ENCODE peak calls at places on chromosomes 2 and 18, in ten cellular contexts. One of them, this sample, is unnamed. For H3K4me1, the result is how much of the 10 kb centered on the place peaks cover.

GRCh38 chr18:76426738-76427305 is 68.2 kb downstream of the ZNF516 start:
- DNase-seq in vagina: peak
- DNase-seq in right atrium auricular region: peak
- DNase-seq in gastrocnemius medialis: peak
- DNase-seq in psoas muscle: no peak
- DNase-seq in CD8-positive, alpha-beta T cell: no peak
- DNase-seq in fibroblast of lung: peak
- DNase-seq in cardiac muscle cell: peak
- DNase-seq in HepG2: peak
- DNase-seq in colonic mucosa: no peak
- DNase-seq in this sample: no peak

GRCh38 chr18:34397286-34397896 is 172.7 kb upstream of the NOL4 start:
- DNase-seq in vagina: no peak
- DNase-seq in right atrium auricular region: no peak
- DNase-seq in gastrocnemius medialis: no peak
- DNase-seq in psoas muscle: no peak
- DNase-seq in CD8-positive, alpha-beta T cell: no peak
- DNase-seq in fibroblast of lung: no peak
- DNase-seq in cardiac muscle cell: no peak
- DNase-seq in HepG2: peak
- DNase-seq in colonic mucosa: no peak
- DNase-seq in this sample: no peak

GRCh38 chr2:21067125-21067524 is 23.3 kb upstream of the APOB start:
- DNase-seq in vagina: no peak
- DNase-seq in right atrium auricular region: no peak
- DNase-seq in gastrocnemius medialis: no peak
- DNase-seq in psoas muscle: no peak
- DNase-seq in CD8-positive, alpha-beta T cell: no peak
- DNase-seq in fibroblast of lung: no peak
- DNase-seq in cardiac muscle cell: no peak
- DNase-seq in HepG2: peak
- DNase-seq in colonic mucosa: no peak
- DNase-seq in this sample: no peak

GRCh38 chr2:127932199-127932877 is 46.6 kb upstream of the AMMECR1L start:
- DNase-seq in vagina: no peak
- DNase-seq in right atrium auricular region: no peak
- DNase-seq in gastrocnemius medialis: no peak
- DNase-seq in psoas muscle: no peak
- DNase-seq in CD8-positive, alpha-beta T cell: no peak
- DNase-seq in fibroblast of lung: peak
- DNase-seq in cardiac muscle cell: peak
- DNase-seq in HepG2: no peak
- DNase-seq in colonic mucosa: no peak
- DNase-seq in this sample: no peak

GRCh38 chr2:240464514-240465241 is 29.2 kb downstream of the GPC1 start:
- DNase-seq in vagina: no peak
- DNase-seq in right atrium auricular region: peak
- DNase-seq in gastrocnemius medialis: peak
- DNase-seq in psoas muscle: no peak
- DNase-seq in CD8-positive, alpha-beta T cell: no peak
- DNase-seq in fibroblast of lung: no peak
- DNase-seq in cardiac muscle cell: no peak
- DNase-seq in HepG2: no peak
- DNase-seq in colonic mucosa: peak
- DNase-seq in this sample: peak

GRCh38 chr2:2038746-2039530 is 292.1 kb downstream of the MYT1L start:
- DNase-seq in vagina: peak
- DNase-seq in right atrium auricular region: no peak
- DNase-seq in gastrocnemius medialis: no peak
- DNase-seq in psoas muscle: no peak
- DNase-seq in CD8-positive, alpha-beta T cell: no peak
- DNase-seq in fibroblast of lung: no peak
- DNase-seq in cardiac muscle cell: no peak
- DNase-seq in HepG2: no peak
- DNase-seq in colonic mucosa: no peak
- DNase-seq in this sample: no peak

GRCh38 chr2:161177969-161178368 is 17.7 kb downstream of the TANK start:
- DNase-seq in vagina: no peak
- DNase-seq in right atrium auricular region: no peak
- DNase-seq in gastrocnemius medialis: no peak
- DNase-seq in psoas muscle: no peak
- DNase-seq in CD8-positive, alpha-beta T cell: no peak
- DNase-seq in fibroblast of lung: no peak
- DNase-seq in cardiac muscle cell: no peak
- DNase-seq in HepG2: no peak
- DNase-seq in colonic mucosa: no peak
- DNase-seq in this sample: no peak

GRCh38 chr2:40148344-40148743 is 303.5 kb downstream of the SLC8A1 start:
- DNase-seq in vagina: no peak
- DNase-seq in right atrium auricular region: no peak
- DNase-seq in gastrocnemius medialis: no peak
- DNase-seq in psoas muscle: no peak
- DNase-seq in CD8-positive, alpha-beta T cell: no peak
- DNase-seq in fibroblast of lung: no peak
- DNase-seq in cardiac muscle cell: no peak
- DNase-seq in HepG2: no peak
- DNase-seq in colonic mucosa: no peak
- DNase-seq in this sample: no peak

GRCh38 chr2:112343827-112344585 is 68.6 kb downstream of the ZC3H6 start:
- DNase-seq in vagina: no peak
- DNase-seq in right atrium auricular region: no peak
- DNase-seq in gastrocnemius medialis: no peak
- DNase-seq in psoas muscle: no peak
- DNase-seq in CD8-positive, alpha-beta T cell: no peak
- DNase-seq in fibroblast of lung: no peak
- DNase-seq in cardiac muscle cell: peak
- DNase-seq in HepG2: no peak
- DNase-seq in colonic mucosa: no peak
- DNase-seq in this sample: no peak

GRCh38 chr2:32289165-32290054 is 11.7 kb downstream of the YIPF4 start:
- DNase-seq in vagina: no peak
- DNase-seq in right atrium auricular region: no peak
- DNase-seq in gastrocnemius medialis: no peak
- DNase-seq in psoas muscle: no peak
- DNase-seq in CD8-positive, alpha-beta T cell: no peak
- DNase-seq in fibroblast of lung: peak
- DNase-seq in cardiac muscle cell: peak
- DNase-seq in HepG2: peak
- DNase-seq in colonic mucosa: no peak
- DNase-seq in this sample: no peak

GRCh38 chr18:75478996-75479870 is 51.7 kb upstream of the SMIM21 start:
- DNase-seq in vagina: no peak
- DNase-seq in right atrium auricular region: no peak
- DNase-seq in gastrocnemius medialis: no peak
- DNase-seq in psoas muscle: no peak
- DNase-seq in CD8-positive, alpha-beta T cell: no peak
- DNase-seq in fibroblast of lung: peak
- DNase-seq in cardiac muscle cell: peak
- DNase-seq in HepG2: peak
- DNase-seq in colonic mucosa: no peak
- DNase-seq in this sample: no peak

GRCh38 chr18:80159713-80160636 is 50.9 kb downstream of the ADNP2 start:
- DNase-seq in vagina: peak
- DNase-seq in right atrium auricular region: no peak
- DNase-seq in gastrocnemius medialis: no peak
- DNase-seq in psoas muscle: peak
- DNase-seq in CD8-positive, alpha-beta T cell: peak
- DNase-seq in fibroblast of lung: no peak
- DNase-seq in cardiac muscle cell: peak
- DNase-seq in HepG2: no peak
- DNase-seq in colonic mucosa: no peak
- DNase-seq in this sample: no peak

GRCh38 chr2:76478636-76479035 is 767.9 kb upstream of the GCFC2 start:
- DNase-seq in vagina: no peak
- DNase-seq in right atrium auricular region: no peak
- DNase-seq in gastrocnemius medialis: no peak
- DNase-seq in psoas muscle: no peak
- DNase-seq in CD8-positive, alpha-beta T cell: no peak
- DNase-seq in fibroblast of lung: no peak
- DNase-seq in cardiac muscle cell: no peak
- DNase-seq in HepG2: no peak
- DNase-seq in colonic mucosa: no peak
- DNase-seq in this sample: no peak

GRCh38 chr18:70292628-70293027 is 3.8 kb downstream of the SOCS6 start:
- DNase-seq in vagina: no peak
- DNase-seq in right atrium auricular region: no peak
- DNase-seq in gastrocnemius medialis: no peak
- DNase-seq in psoas muscle: no peak
- DNase-seq in CD8-positive, alpha-beta T cell: no peak
- DNase-seq in fibroblast of lung: no peak
- DNase-seq in cardiac muscle cell: no peak
- DNase-seq in HepG2: no peak
- DNase-seq in colonic mucosa: peak
- DNase-seq in this sample: no peak

GRCh38 chr2:230069418-230069817 is 694 bp upstream of the SLC16A14 start:
- DNase-seq in vagina: no peak
- DNase-seq in right atrium auricular region: no peak
- DNase-seq in gastrocnemius medialis: no peak
- DNase-seq in psoas muscle: no peak
- DNase-seq in CD8-positive, alpha-beta T cell: no peak
- DNase-seq in fibroblast of lung: no peak
- DNase-seq in cardiac muscle cell: no peak
- DNase-seq in HepG2: no peak
- DNase-seq in colonic mucosa: no peak
- DNase-seq in this sample: no peak

GRCh38 chr18:11309172-11309571 is 159.8 kb upstream of the PIEZO2 start:
- DNase-seq in vagina: no peak
- DNase-seq in right atrium auricular region: no peak
- DNase-seq in gastrocnemius medialis: no peak
- DNase-seq in psoas muscle: no peak
- DNase-seq in CD8-positive, alpha-beta T cell: no peak
- DNase-seq in fibroblast of lung: no peak
- DNase-seq in cardiac muscle cell: peak
- DNase-seq in HepG2: peak
- DNase-seq in colonic mucosa: no peak
- DNase-seq in this sample: no peak
- TF ChIP-seq CTCF in vagina: no peak
- TF ChIP-seq CTCF in right atrium auricular region: no peak
- TF ChIP-seq CTCF in gastrocnemius medialis: no peak
- TF ChIP-seq CTCF in psoas muscle: no peak
- TF ChIP-seq CTCF in CD8-positive, alpha-beta T cell: no peak
- TF ChIP-seq CTCF in fibroblast of lung: no peak
- TF ChIP-seq CTCF in cardiac muscle cell: peak
- TF ChIP-seq CTCF in HepG2: peak
- TF ChIP-seq CTCF in colonic mucosa: no peak
- TF ChIP-seq CTCF in this sample: no peak

DNA sequence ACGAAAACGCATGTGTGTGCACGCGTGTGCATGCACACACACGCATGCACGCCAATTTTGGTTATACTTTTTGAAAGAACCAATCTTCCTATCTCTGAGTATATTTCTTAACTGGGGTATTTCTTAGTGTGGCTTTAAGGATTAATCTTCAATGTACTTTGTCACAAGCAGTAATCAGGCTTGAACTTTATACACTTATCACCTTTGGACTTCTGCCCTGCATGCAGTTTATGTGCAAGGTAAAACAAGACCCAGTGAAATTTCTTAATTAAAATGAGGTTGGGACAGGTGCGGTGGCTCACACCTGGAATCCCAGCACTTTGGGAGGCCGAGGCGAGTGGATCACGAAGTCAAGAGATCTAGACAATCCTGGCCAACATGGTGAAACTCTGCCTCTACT is 85.3 kb downstream of the OSBPL6 start:
- DNase-seq in vagina: no peak
- DNase-seq in right atrium auricular region: no peak
- DNase-seq in gastrocnemius medialis: no peak
- DNase-seq in psoas muscle: no peak
- DNase-seq in CD8-positive, alpha-beta T cell: no peak
- DNase-seq in fibroblast of lung: no peak
- DNase-seq in cardiac muscle cell: no peak
- DNase-seq in HepG2: no peak
- DNase-seq in colonic mucosa: no peak
- DNase-seq in this sample: no peak
- H3K4me1 ChIP-seq in vagina: under half
- H3K4me1 ChIP-seq in right atrium auricular region: under half
- H3K4me1 ChIP-seq in gastrocnemius medialis: under half
- H3K4me1 ChIP-seq in psoas muscle: under half
- H3K4me1 ChIP-seq in CD8-positive, alpha-beta T cell: under half
- H3K4me1 ChIP-seq in fibroblast of lung: under half
- H3K4me1 ChIP-seq in cardiac muscle cell: under half
- H3K4me1 ChIP-seq in HepG2: under half
- H3K4me1 ChIP-seq in colonic mucosa: under half
- H3K4me1 ChIP-seq in this sample: under half

DNA sequence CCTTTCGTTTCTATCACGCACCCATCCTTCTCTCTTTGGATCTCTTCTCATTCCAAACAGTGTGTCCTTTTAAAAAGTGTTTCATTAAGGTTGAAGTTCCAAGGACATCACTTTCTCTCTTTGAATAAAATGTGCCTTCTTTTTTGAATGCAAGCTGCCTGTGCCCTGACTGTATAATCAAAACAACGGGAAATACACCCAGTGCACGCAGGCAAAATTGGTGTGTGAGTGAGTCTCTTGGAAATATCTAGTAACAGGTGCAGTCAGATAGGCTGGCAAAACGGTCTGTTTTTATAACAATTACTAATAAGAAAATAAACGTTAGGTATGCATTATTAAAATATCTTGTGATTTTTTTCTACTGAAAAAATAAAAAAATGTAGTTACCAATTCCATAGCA is 271.1 kb upstream of the TCF4 start:
- DNase-seq in vagina: no peak
- DNase-seq in right atrium auricular region: no peak
- DNase-seq in gastrocnemius medialis: no peak
- DNase-seq in psoas muscle: no peak
- DNase-seq in CD8-positive, alpha-beta T cell: no peak
- DNase-seq in fibroblast of lung: no peak
- DNase-seq in cardiac muscle cell: no peak
- DNase-seq in HepG2: no peak
- DNase-seq in colonic mucosa: no peak
- DNase-seq in this sample: no peak
- H3K4me3 ChIP-seq in vagina: no peak
- H3K4me3 ChIP-seq in right atrium auricular region: peak
- H3K4me3 ChIP-seq in gastrocnemius medialis: peak
- H3K4me3 ChIP-seq in psoas muscle: peak
- H3K4me3 ChIP-seq in CD8-positive, alpha-beta T cell: no peak
- H3K4me3 ChIP-seq in fibroblast of lung: no peak
- H3K4me3 ChIP-seq in cardiac muscle cell: no peak
- H3K4me3 ChIP-seq in HepG2: no peak
- H3K4me3 ChIP-seq in colonic mucosa: no peak
- H3K4me3 ChIP-seq in this sample: no peak

DNA sequence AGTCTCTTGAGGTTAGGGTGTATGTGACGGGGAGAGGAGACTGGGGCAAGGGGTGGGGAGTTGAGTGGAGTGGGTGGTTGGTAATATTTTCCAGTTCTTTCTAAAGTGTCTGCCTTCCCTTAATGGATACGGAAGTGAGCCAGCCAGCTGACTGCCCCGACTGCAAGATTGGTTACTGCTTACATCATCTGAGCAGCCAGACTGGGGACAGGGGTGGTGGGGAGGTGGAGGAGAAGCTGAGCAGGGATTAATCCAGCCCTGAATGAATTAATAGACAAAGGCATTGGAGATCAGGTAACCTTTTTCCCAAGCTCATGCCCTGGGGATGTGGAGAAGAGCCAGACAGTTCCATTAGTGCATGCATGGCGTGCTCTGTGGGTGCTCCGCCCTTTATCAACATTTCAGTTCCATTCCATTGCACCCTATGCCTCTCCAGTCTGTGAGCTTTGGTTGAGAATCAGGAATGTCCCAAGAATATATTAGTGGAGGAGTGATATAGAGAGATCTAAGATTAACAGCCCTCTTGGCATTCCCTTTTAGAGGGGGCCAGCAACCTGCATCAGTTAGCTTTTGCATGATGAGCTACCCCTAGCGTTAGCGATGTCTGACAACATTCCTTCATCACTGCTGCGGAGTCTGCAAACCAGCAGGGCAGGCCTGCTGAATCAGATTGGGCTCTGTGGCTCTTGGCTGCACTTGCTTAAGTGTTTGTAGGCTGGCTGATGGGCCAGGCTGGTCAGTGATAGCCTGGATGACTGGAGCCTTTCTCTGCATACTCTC is 67.5 kb downstream of the TNP1 start:
- DNase-seq in vagina: peak
- DNase-seq in right atrium auricular region: peak
- DNase-seq in gastrocnemius medialis: peak
- DNase-seq in psoas muscle: peak
- DNase-seq in CD8-positive, alpha-beta T cell: no peak
- DNase-seq in fibroblast of lung: peak
- DNase-seq in cardiac muscle cell: peak
- DNase-seq in HepG2: no peak
- DNase-seq in colonic mucosa: peak
- DNase-seq in this sample: no peak
- TF ChIP-seq CTCF in vagina: no peak
- TF ChIP-seq CTCF in right atrium auricular region: no peak
- TF ChIP-seq CTCF in gastrocnemius medialis: no peak
- TF ChIP-seq CTCF in psoas muscle: no peak
- TF ChIP-seq CTCF in CD8-positive, alpha-beta T cell: no peak
- TF ChIP-seq CTCF in fibroblast of lung: no peak
- TF ChIP-seq CTCF in cardiac muscle cell: no peak
- TF ChIP-seq CTCF in HepG2: no peak
- TF ChIP-seq CTCF in colonic mucosa: no peak
- TF ChIP-seq CTCF in this sample: no peak

This sample was measured in mucosa of descending colon.